ENCODE peak calls at places on chromosomes 13 and 19, in eight cellular contexts. D is foreskin fibroblast, C is neural progenitor cell, S is cardiac muscle cell, Z is vagina, U is HCT116, G is choroid plexus epithelial cell, R is right atrium auricular region. W is an unnamed sample.

GRCh38 chr13:49776871-49777270 is 15.6 kb downstream of the KPNA3 start:
- DNase-seq in R (no peak), S (no peak), D (peak), C (no peak), U (no peak), Z (no peak), G (peak), W (no peak)

GRCh38 chr19:55632463-55632834 is 8.1 kb upstream of the ZNF784 start:
- DNase-seq in D (peak), G (peak), S (peak), Z (no peak), R (peak), U (peak), C (peak), W (peak)

GRCh38 chr13:28357846-28358496 is 137.0 kb downstream of the FLT1 start:
- DNase-seq in D (no peak), G (no peak), C (no peak), S (no peak), R (no peak), U (no peak), Z (no peak), W (no peak)

GRCh38 chr13:111143875-111144540 is 28.9 kb downstream of the ARHGEF7 start:
- DNase-seq in Z (no peak), C (no peak), R (no peak), G (no peak), S (no peak), U (no peak), D (peak), W (peak)

GRCh38 chr19:55640043-55640576 is 692 bp upstream of the ZNF580 start:
- DNase-seq in G (peak), D (peak), C (peak), Z (no peak), R (no peak), S (no peak), U (no peak), W (peak)

GRCh38 chr19:27794444-27795042 is 1418.4 kb downstream of the UQCRFS1 start:
- DNase-seq in D (peak), C (peak), U (no peak), S (peak), R (no peak), G (peak), Z (no peak), W (peak)

GRCh38 chr19:55368701-55369563 is 1.3 kb downstream of the IL11 start:
- DNase-seq in D (peak), R (no peak), Z (no peak), G (no peak), S (no peak), C (peak), U (no peak), W (peak)

GRCh38 chr13:21074601-21075302 is 13.4 kb upstream of the LATS2 start:
- DNase-seq in C (no peak), G (no peak), S (no peak), D (peak), Z (no peak), R (peak), U (no peak), W (peak)

GRCh38 chr19:7575426-7576040 is 20.1 kb upstream of the CAMSAP3 start:
- DNase-seq in R (no peak), C (no peak), D (peak), U (peak), Z (no peak), G (peak), S (no peak), W (peak)

GRCh38 chr19:28148554-28148953 is 1064.4 kb downstream of the UQCRFS1 start:
- DNase-seq in S (no peak), U (no peak), D (no peak), Z (no peak), C (no peak), R (no peak), G (no peak), W (no peak)

GRCh38 chr19:8702350-8702749 is 3.8 kb upstream of the ACTL9 start:
- DNase-seq in G (no peak), U (no peak), S (no peak), C (no peak), D (no peak), R (no peak), Z (peak), W (no peak)

GRCh38 chr19:45476349-45476717 is 8.5 kb downstream of the FOSB start:
- DNase-seq in R (no peak), G (no peak), Z (no peak), U (no peak), S (no peak), D (no peak), C (no peak), W (no peak)

GRCh38 chr13:49821216-49821820 is 28.8 kb upstream of the KPNA3 start:
- DNase-seq in U (no peak), G (no peak), R (no peak), C (no peak), S (no peak), D (no peak), Z (no peak), W (no peak)

GRCh38 chr13:45811891-45812583 is 39.5 kb downstream of the SIAH3 start:
- DNase-seq in G (no peak), R (no peak), D (no peak), U (no peak), S (no peak), C (no peak), Z (no peak), W (no peak)

GRCh38 chr13:110331362-110331761 is 24.3 kb downstream of the COL4A2 start:
- DNase-seq in U (no peak), Z (no peak), S (no peak), D (no peak), G (peak), C (no peak), R (no peak), W (peak)

GRCh38 chr13:98285317-98285716 is 108.2 kb upstream of the RNF113B start:
- DNase-seq in D (no peak), Z (no peak), G (peak), S (no peak), R (no peak), U (no peak), C (no peak), W (no peak)

GRCh38 chr13:90918551-90918950 is 428.9 kb upstream of the MIR17HG start:
- DNase-seq in S (no peak), C (no peak), D (no peak), Z (no peak), U (no peak), R (no peak), G (peak), W (peak)

GRCh38 chr13:112350300-112350699 is 25.9 kb upstream of the SPACA7 start:
- DNase-seq in C (no peak), Z (no peak), G (no peak), S (peak), R (no peak), D (no peak), U (no peak), W (no peak)

GRCh38 chr13:41267106-41267505 is 3.7 kb upstream of the MTRF1 start:
- DNase-seq in G (peak), U (no peak), Z (no peak), S (no peak), C (no peak), D (no peak), R (no peak), W (no peak)

GRCh38 chr19:41872775-41873647 is 4.1 kb upstream of the CD79A start:
- DNase-seq in R (no peak), U (peak), G (peak), S (peak), D (peak), C (peak), Z (no peak), W (peak)

GRCh38 chr13:110396476-110396875 is 89.4 kb downstream of the COL4A2 start:
- DNase-seq in G (no peak), U (no peak), S (no peak), D (no peak), C (no peak), Z (no peak), R (no peak), W (peak)

GRCh38 chr19:52689804-52690394 is 44.9 kb downstream of the ZNF611 start:
- DNase-seq in D (peak), C (peak), G (no peak), Z (no peak), U (no peak), S (peak), R (peak), W (no peak)

GRCh38 chr13:112699318-112699918 is 9.6 kb downstream of the ATP11A start:
- DNase-seq in R (no peak), D (no peak), G (no peak), Z (no peak), C (no peak), U (no peak), S (no peak), W (no peak)

GRCh38 chr13:98556968-98557591 is 19.8 kb downstream of the STK24 start:
- DNase-seq in U (no peak), D (no peak), Z (no peak), C (no peak), G (no peak), R (no peak), S (no peak), W (no peak)

GRCh38 chr19:9839415-9839814 is 4.3 kb downstream of the PIN1 start:
- DNase-seq in U (no peak), G (peak), R (no peak), D (peak), Z (no peak), C (no peak), S (no peak), W (peak)

GRCh38 chr13:79674765-79675515 is 194.0 kb downstream of the NDFIP2 start:
- DNase-seq in R (no peak), S (no peak), D (no peak), U (no peak), Z (no peak), C (no peak), G (no peak), W (no peak)

GRCh38 chr13:44307255-44307654 is 66.4 kb upstream of the SERP2 start:
- DNase-seq in R (no peak), U (peak), Z (no peak), D (no peak), C (no peak), G (peak), S (no peak), W (no peak)

GRCh38 chr13:113584205-113584869 is at the start of gene TFDP1:
- DNase-seq in U (peak), S (peak), D (peak), R (peak), G (peak), C (peak), Z (peak), W (peak)

GRCh38 chr13:112068531-112069062 is 1.6 kb downstream of the SOX1 start:
- DNase-seq in Z (no peak), G (no peak), U (no peak), C (peak), S (no peak), D (no peak), R (no peak), W (no peak)

GRCh38 chr19:17489392-17490030 is 19.2 kb downstream of the SLC27A1 start:
- DNase-seq in G (no peak), U (no peak), C (no peak), Z (no peak), S (no peak), D (no peak), R (no peak), W (no peak)

GRCh38 chr19:17486545-17486944 is 16.2 kb downstream of the SLC27A1 start:
- DNase-seq in D (no peak), Z (no peak), S (no peak), G (no peak), C (no peak), U (no peak), R (no peak), W (no peak)

GRCh38 chr19:17490411-17490810 is 20.1 kb downstream of the SLC27A1 start:
- DNase-seq in G (no peak), S (no peak), Z (no peak), D (no peak), C (no peak), R (no peak), U (no peak), W (no peak)

GRCh38 chr19:17487240-17488121 is 17.2 kb downstream of the SLC27A1 start:
- DNase-seq in R (no peak), U (no peak), S (no peak), G (no peak), C (no peak), Z (no peak), D (no peak), W (no peak)

DNA sequence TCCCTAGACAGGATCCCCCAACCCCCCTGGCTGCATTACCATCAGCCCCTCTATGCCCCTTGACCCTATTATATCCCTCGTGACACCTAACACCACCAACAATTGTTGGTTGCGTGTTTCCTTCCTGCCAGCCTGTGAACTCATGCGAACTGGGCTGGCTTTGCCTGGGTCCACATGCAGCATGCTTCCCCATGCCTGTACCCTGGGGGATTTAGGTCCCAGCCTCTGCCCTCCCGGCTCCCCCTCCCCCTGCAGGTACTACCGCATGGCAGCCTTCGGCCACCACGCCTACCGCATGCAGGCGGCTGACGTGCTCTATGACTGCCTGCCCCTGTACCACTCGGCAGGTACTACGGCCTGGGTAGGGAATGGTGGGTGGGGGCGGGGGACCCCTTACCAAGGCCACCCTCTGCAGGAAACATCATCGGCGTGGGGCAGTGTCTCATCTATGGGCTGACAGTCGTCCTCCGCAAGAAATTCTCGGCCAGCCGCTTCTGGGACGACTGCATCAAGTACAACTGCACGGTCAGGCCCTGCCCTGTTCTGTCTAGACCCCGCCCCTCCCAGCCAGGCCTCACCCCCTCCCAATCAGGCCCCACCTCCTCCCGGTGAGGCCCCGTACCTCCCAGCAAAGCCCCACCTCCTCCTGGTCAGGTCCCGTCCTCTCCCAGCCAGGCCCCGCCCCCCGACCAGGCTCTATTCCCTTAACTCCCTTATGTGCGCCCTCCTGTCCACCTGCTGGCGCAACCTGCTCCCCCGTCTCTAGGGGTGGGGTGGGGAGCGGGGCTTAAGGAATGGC is 18.5 kb downstream of the SLC27A1 start:
- DNase-seq in S (peak), R (no peak), Z (no peak), C (peak), D (peak), U (peak), G (no peak), W (no peak)
- TF ChIP-seq CTCF in S (no peak), R (no peak), Z (no peak), C (peak), D (no peak), U (no peak), G (no peak), W (no peak)

GRCh38 chr13:36131931-36132297 is 732 bp upstream of the DCLK1 start:
- DNase-seq in S (no peak), G (peak), C (no peak), D (peak), Z (no peak), U (no peak), R (peak), W (peak)
- H3K4me3 ChIP-seq in S (no peak), G (peak), C (no peak), D (peak), Z (peak), U (no peak), R (peak), W (peak)

GRCh38 chr19:3573858-3574637 is 1.3 kb downstream of the HMG20B start:
- DNase-seq in C (peak), D (peak), S (peak), U (peak), Z (no peak), G (peak), R (peak), W (peak)

GRCh38 chr19:3575949-3576673 is 3.4 kb downstream of the HMG20B start:
- DNase-seq in S (no peak), D (no peak), U (no peak), C (no peak), R (no peak), G (no peak), Z (no peak), W (no peak)

GRCh38 chr19:3576696-3577443 is 4.1 kb downstream of the HMG20B start:
- DNase-seq in S (peak), R (no peak), G (peak), D (peak), Z (no peak), U (no peak), C (peak), W (peak)

GRCh38 chr19:3573162-3573857 is 566 bp downstream of the HMG20B start:
- DNase-seq in C (peak), G (peak), Z (no peak), R (no peak), D (peak), U (no peak), S (peak), W (no peak)

DNA sequence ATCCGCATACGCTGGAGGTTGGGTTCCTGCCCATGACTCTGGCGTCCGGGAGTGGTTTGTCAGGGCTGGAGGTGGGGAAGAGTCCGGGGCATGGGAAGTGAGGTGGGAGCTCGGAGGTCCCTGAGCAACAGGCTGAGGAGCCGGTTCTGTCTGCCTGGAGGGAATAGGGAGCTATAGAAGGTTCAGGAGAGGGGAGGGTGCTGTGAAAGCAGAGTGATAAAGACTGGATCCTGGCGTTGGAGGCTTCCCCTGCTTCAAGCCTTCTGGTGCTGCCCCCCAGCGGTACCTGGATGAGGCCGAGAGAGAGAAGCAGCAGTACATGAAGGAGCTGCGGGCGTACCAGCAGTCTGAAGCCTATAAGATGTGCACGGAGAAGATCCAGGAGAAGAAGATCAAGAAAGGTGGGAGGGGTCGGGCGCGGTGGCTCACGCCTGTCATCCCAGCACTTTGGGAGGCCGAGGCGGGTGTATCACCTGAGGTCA is 2.6 kb downstream of the HMG20B start:
- DNase-seq in R (no peak), Z (no peak), D (peak), S (peak), C (peak), G (peak), U (no peak), W (no peak)
- TF ChIP-seq CTCF in R (no peak), Z (no peak), D (peak), S (peak), C (peak), G (peak), U (no peak), W (peak)

DNA sequence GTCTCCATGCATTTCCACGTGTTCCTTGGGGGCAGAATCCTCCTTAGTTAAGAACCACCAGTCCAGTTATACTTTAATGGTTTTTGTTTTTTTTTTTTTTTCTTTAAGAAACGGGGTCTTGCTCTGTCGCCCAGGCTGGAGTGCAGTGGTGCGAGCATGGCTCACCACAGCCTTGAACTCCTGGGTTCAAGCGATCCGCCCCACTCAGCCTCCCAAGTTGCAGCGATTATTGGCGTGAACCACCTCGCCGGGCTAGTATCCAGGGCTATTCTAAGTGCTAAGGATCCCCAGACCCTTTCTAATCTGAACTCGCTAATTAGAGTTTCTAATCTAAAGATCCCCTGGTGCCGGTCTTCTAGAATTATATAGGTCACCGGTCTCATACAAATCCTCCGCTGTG is 9.6 kb downstream of the ABHD8 start:
- DNase-seq in D (no peak), G (no peak), S (no peak), Z (no peak), U (no peak), R (no peak), C (no peak), W (no peak)
- H3K4me3 ChIP-seq in D (no peak), G (no peak), S (no peak), Z (no peak), U (peak), R (no peak), C (no peak), W (no peak)

GRCh38 chr13:33388254-33388998 is 102.9 kb upstream of the STARD13 start:
- DNase-seq in S (peak), R (no peak), U (peak), C (no peak), D (peak), Z (no peak), G (no peak), W (no peak)
- TF ChIP-seq CTCF in S (no peak), R (no peak), U (no peak), C (no peak), D (no peak), Z (no peak), G (no peak), W (peak)

DNA sequence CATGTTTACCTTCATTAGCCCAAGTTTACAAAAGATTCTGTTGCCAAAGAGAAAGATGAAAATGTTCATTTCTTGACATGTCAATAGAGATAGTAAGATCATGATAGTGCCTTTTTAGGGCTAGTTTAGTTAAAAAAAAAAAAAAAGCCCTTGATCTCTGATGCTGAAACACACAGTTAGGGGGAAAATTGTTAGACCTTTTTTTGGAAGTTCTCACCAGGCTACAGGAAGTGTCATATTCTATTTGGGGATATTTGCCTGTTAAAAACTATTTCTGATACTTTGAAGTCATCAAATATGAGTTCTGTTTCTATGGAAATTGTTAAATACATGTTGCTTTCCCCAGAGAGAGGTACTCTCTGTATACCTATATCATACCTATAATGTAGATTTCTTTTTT is 21.6 kb downstream of the SLAIN1 start:
- DNase-seq in Z (no peak), G (no peak), S (no peak), U (no peak), R (no peak), C (no peak), D (no peak), W (no peak)
- H3K4me3 ChIP-seq in Z (no peak), G (no peak), S (no peak), U (no peak), R (no peak), C (no peak), D (no peak), W (no peak)

DNA sequence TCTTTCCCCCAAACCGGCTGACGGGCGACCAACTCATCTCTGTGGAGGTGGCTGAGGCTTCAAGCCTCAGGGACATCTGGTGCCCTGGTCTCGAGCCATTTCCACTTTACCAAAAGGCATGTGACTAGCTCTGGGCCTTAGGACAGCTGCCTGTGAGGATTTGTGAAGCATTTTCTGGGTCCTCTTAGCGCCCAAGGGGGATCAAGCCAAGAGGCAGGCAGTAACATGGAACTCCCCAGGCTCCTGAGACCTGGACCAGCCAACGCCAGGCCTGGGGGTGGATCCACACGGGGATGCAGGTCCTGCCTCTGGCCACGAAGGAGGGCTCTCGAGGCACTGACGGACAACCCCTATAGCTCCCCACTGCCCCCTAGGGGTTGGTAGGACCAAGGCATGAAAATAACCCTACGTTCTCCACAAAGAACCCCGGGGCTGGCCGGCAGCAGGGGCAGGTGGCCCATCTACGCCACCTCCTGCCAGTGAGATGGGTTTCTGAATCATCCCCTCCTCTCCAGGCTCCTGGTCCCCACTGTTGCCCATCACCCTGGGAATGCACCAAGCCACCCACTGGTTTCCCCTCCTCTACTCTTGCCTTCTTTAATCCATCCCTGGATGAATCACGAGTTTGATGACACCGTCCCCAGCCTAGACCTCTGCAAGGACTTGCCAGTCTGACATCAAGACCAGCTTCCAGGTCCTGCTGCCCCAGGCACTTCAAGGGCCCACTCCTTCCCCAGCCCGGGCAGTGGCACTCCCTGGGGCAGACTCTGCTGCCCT is 7.0 kb upstream of the MYDGF start:
- DNase-seq in U (peak), S (peak), G (peak), R (no peak), Z (no peak), D (peak), C (peak), W (peak)
- TF ChIP-seq CTCF in U (peak), S (peak), G (peak), R (no peak), Z (no peak), D (peak), C (peak), W (peak)